ENCODE peak calls at places on chromosomes 11 and 22, in seven cellular contexts. A is psoas muscle; X is stimulated activated CD4-positive, alpha-beta T cell treated with anti-CD3 and anti-CD28 coated beads, Interleukin-1b, Interleukin-23, amount 100 ng/mL, for 24 hours; Z is cardiac muscle cell; Y is RCC 7860; N is LoVo; F is neural crest cell. K is an unnamed sample.

GRCh38 chr11:67382481-67383136 is 9.2 kb upstream of the RAD9A start:
- DNase-seq in A (peak; percentile 86), X (peak; percentile 68), Z (peak; percentile 80), Y (peak; percentile 56), N (peak; percentile 76), F (peak; percentile 82), K (peak; percentile 89)

GRCh38 chr11:2432171-2432621 is 12.1 kb downstream of the TRPM5 start:
- DNase-seq in A (peak; percentile 42), X (no peak), Z (no peak), Y (no peak), N (no peak), F (no peak), K (no peak)

GRCh38 chr11:134944131-134944530 is 532.1 kb upstream of the B3GAT1 start:
- DNase-seq in A (no peak), X (no peak), Z (no peak), Y (no peak), N (no peak), F (no peak), K (no peak)

GRCh38 chr11:86395061-86395551 is 20.4 kb downstream of the CCDC81 start:
- DNase-seq in A (no peak), X (no peak), Z (peak; percentile 12), Y (no peak), N (no peak), F (no peak), K (no peak)

GRCh38 chr11:95652002-95652472 is 137.5 kb downstream of the FAM76B start:
- DNase-seq in A (no peak), X (no peak), Z (no peak), Y (no peak), N (no peak), F (no peak), K (no peak)

GRCh38 chr22:49163258-49163959 is 664.3 kb downstream of the BRD1 start:
- DNase-seq in A (no peak), X (no peak), Z (no peak), Y (no peak), N (no peak), F (no peak), K (no peak)

GRCh38 chr11:111449696-111450479 is 62.3 kb downstream of the BTG4 start:
- DNase-seq in A (no peak), X (no peak), Z (no peak), Y (no peak), N (no peak), F (no peak), K (no peak)

GRCh38 chr11:91792779-91793262 is 431.8 kb upstream of the FAT3 start:
- DNase-seq in A (no peak), X (no peak), Z (no peak), Y (peak; percentile 5), N (no peak), F (no peak), K (no peak)

GRCh38 chr11:122983438-122984185 is 2.0 kb upstream of the BSX start:
- DNase-seq in A (no peak), X (no peak), Z (no peak), Y (no peak), N (no peak), F (no peak), K (peak; percentile 52)

GRCh38 chr11:72155751-72156150 is 20.2 kb downstream of the FOLR3 start:
- DNase-seq in A (no peak), X (no peak), Z (no peak), Y (no peak), N (no peak), F (no peak), K (no peak)

GRCh38 chr11:117950320-117950719 is 21.1 kb upstream of the TMPRSS13 start:
- DNase-seq in A (no peak), X (no peak), Z (peak; percentile 27), Y (no peak), N (no peak), F (no peak), K (peak; percentile 40)

GRCh38 chr11:132576706-132577105 is 955.6 kb downstream of the OPCML start:
- DNase-seq in A (no peak), X (no peak), Z (no peak), Y (peak; percentile 87), N (no peak), F (no peak), K (peak; percentile 18)

K was measured in NCI-H526.